ENCODE peak calls at places on chromosomes 6 and 20, in five cellular contexts. V is tibial nerve; O is heart right ventricle; E is CD8-positive, alpha-beta memory T cell; Z is fibroblast of lung. F is an unnamed sample.

GRCh38 chr20:33490023-33490933 is at the start of gene CBFA2T2:
- DNase-seq in V (peak), O (peak), E (no peak), Z (peak), F (peak)

GRCh38 chr20:46905364-46906125 is 10.9 kb downstream of the EYA2 start:
- DNase-seq in V (peak), O (no peak), E (no peak), Z (no peak), F (no peak)

GRCh38 chr6:2188397-2188796 is 57.0 kb downstream of the GMDS start:
- DNase-seq in V (no peak), O (no peak), E (no peak), Z (no peak), F (no peak)

GRCh38 chr6:1386310-1386709 is 3.1 kb upstream of the FOXF2 start:
- DNase-seq in V (no peak), O (no peak), E (no peak), Z (no peak), F (no peak)

GRCh38 chr6:119132211-119133004 is 53.9 kb upstream of the FAM184A start:
- DNase-seq in V (no peak), O (no peak), E (no peak), Z (peak), F (no peak)

GRCh38 chr6:165486183-165487137 is 176.6 kb downstream of the PDE10A start:
- DNase-seq in V (no peak), O (no peak), E (no peak), Z (no peak), F (no peak)

GRCh38 chr6:20286968-20287565 is 74.8 kb upstream of the MBOAT1 start:
- DNase-seq in V (no peak), O (no peak), E (no peak), Z (peak), F (no peak)

GRCh38 chr20:60034231-60035110 is 76.2 kb downstream of the CDH26 start:
- DNase-seq in V (no peak), O (peak), E (no peak), Z (no peak), F (no peak)

GRCh38 chr20:36833275-36834020 is 42.5 kb upstream of the TLDC2 start:
- DNase-seq in V (no peak), O (peak), E (no peak), Z (no peak), F (no peak)

GRCh38 chr6:107115695-107116327 is 496 bp upstream of the BEND3 start:
- DNase-seq in V (no peak), O (peak), E (peak), Z (no peak), F (no peak)

GRCh38 chr20:50335105-50335504 is 144.5 kb downstream of the CEBPB start:
- DNase-seq in V (no peak), O (no peak), E (no peak), Z (peak), F (no peak)

GRCh38 chr20:63772781-63773520 is 33.4 kb downstream of the SLC2A4RG start:
- DNase-seq in V (no peak), O (peak), E (no peak), Z (no peak), F (no peak)

GRCh38 chr6:163585932-163586437 is 171.5 kb downstream of the QKI start:
- DNase-seq in V (peak), O (peak), E (no peak), Z (peak), F (peak)

GRCh38 chr6:128305228-128305627 is 215.2 kb downstream of the PTPRK start:
- DNase-seq in V (no peak), O (no peak), E (no peak), Z (peak), F (no peak)

GRCh38 chr6:7594579-7595125 is 4.7 kb downstream of the SNRNP48 start:
- DNase-seq in V (no peak), O (no peak), E (no peak), Z (peak), F (no peak)

GRCh38 chr6:162442675-162443074 is 284.9 kb downstream of the PRKN start:
- DNase-seq in V (no peak), O (no peak), E (no peak), Z (peak), F (no peak)

GRCh38 chr6:49606696-49607390 is 29.8 kb downstream of the RHAG start:
- DNase-seq in V (no peak), O (no peak), E (peak), Z (peak), F (peak)

GRCh38 chr6:36955136-36955535 is 598 bp downstream of the PI16 start:
- DNase-seq in V (no peak), O (no peak), E (no peak), Z (no peak), F (no peak)

GRCh38 chr6:111175135-111175534 is 87.8 kb downstream of the SLC16A10 start:
- DNase-seq in V (no peak), O (no peak), E (no peak), Z (peak), F (no peak)

GRCh38 chr20:61744691-61745396 is 320.8 kb downstream of the TAF4 start:
- DNase-seq in V (no peak), O (no peak), E (no peak), Z (peak), F (no peak)

DNA sequence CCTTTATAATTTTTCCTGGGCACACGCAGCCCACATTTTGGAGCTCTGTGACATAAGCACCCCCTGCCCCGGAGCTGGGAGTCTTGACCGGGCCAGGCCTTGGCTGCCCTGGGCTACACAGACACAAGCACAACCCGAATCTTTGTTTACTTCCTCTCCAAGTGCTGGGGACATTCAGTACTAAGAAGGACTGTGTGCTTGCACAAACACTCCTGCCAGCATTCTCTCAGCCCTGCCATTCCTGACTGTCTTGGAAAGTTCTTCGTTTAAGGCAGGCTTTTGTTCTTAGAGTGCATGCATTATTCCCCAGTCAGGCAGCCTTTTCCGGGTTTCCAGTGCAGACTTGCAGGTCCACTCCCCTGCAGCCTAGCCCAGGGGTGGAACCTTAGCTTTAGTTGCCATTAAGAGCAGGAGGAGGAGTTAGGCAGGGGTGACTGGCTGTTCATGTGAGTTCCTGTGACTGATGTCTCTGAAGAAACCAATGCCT is 28.6 kb downstream of the FOXO3 start:
- DNase-seq in V (peak), O (peak), E (no peak), Z (peak), F (peak)
- H3K4me3 ChIP-seq in V (no peak), O (peak), E (no peak), Z (no peak), F (peak)

DNA sequence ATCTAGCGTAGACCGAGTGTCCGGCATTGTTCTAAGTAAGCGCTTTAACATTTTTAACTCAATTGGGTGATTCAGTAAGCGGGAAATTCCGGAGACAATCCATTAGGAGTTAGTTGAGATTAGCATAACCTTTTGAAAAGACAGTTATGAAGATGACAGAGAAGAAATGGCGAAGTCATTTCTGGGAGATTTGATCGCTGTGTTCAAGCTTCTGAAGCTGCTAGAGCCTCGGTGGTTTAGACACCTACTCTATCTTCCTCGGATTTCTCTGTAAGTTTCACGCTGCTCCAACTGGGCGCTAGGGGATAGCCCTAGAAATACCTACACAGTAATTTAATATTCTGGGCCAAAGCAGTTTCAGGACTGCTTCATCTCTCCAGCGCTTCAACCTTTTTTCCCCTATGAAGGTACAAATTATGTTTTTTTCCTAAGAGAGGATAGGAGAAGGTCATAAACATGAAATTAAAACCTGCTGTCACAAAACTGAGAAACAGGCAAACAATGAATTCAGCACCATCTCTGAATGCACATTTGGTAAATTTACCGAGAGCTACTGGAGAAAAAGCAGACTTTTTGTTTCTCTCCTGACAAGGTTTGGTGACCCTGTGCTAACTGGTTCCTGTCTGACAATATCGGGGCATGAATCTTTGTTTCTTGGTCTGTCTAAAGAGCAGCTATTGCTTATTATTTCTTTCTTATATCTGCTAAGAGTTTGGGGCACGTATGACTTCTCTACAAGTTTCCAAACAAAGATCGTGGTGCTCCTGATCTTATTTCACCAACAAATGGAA is 22.4 kb downstream of the ZNF311 start:
- DNase-seq in V (peak), O (no peak), E (peak), Z (peak), F (no peak)
- H3K4me3 ChIP-seq in V (peak), O (peak), E (peak), Z (peak), F (peak)

GRCh38 chr6:160489091-160489490 is 140.9 kb downstream of the SLC22A3 start:
- DNase-seq in V (no peak), O (no peak), E (no peak), Z (no peak), F (no peak)
- H3K4me3 ChIP-seq in V (no peak), O (no peak), E (no peak), Z (no peak), F (no peak)

GRCh38 chr6:97712751-97713150 is 429.7 kb upstream of the MMS22L start:
- DNase-seq in V (no peak), O (no peak), E (no peak), Z (no peak), F (no peak)
- H3K4me3 ChIP-seq in V (no peak), O (no peak), E (no peak), Z (no peak), F (no peak)

GRCh38 chr6:14241255-14242070 is 123.9 kb downstream of the CD83 start:
- DNase-seq in V (no peak), O (no peak), E (no peak), Z (no peak), F (no peak)
- H3K4me3 ChIP-seq in V (no peak), O (no peak), E (no peak), Z (no peak), F (no peak)

GRCh38 chr6:32940656-32941411 is at the start of gene HLA-DMB:
- DNase-seq in V (peak), O (no peak), E (peak), Z (peak), F (no peak)

GRCh38 chr6:32937230-32937633 is 3.6 kb downstream of the HLA-DMB start:
- DNase-seq in V (peak), O (no peak), E (no peak), Z (no peak), F (no peak)

GRCh38 chr6:32936247-32937152 is 4.3 kb downstream of the HLA-DMB start:
- DNase-seq in V (no peak), O (no peak), E (no peak), Z (no peak), F (no peak)

GRCh38 chr6:32935551-32936246 is 5.1 kb downstream of the HLA-DMB start:
- DNase-seq in V (no peak), O (no peak), E (no peak), Z (no peak), F (no peak)

GRCh38 chr6:32938494-32938893 is 2.3 kb downstream of the HLA-DMB start:
- DNase-seq in V (no peak), O (no peak), E (no peak), Z (no peak), F (no peak)
- H3K4me3 ChIP-seq in V (no peak), O (no peak), E (no peak), Z (no peak), F (no peak)

DNA sequence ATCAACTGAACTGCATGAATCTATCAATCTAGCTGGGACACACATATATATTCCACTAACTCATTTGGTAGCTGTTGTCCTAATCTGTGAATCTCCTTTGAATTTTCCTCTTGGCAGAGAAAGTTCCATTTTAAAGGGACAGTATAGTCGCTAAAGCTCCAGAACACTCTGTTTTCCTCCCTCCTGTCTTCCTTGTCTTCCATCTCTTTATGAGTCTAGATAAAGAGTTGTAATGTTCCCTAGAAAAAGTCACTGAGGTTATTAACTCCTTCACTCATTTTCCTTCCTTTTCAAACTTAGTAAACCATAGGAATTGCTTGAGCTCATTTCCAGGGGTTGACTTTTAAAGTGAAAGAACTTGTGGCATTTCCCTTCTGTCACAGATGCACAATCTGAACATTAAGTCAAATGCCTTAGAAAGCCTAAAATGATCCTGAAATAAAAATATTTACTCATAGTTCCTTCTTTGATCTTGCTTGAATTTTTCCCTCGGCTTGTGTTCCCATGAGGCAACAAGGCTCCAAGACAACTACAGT is 198.4 kb downstream of the TRIM27 start:
- DNase-seq in V (no peak), O (no peak), E (no peak), Z (no peak), F (no peak)
- H3K4me3 ChIP-seq in V (no peak), O (no peak), E (no peak), Z (no peak), F (no peak)

F was measured in skeletal muscle cell.